ENCODE peak calls at places on chromosomes 13 and 19, in five cellular contexts. Q, S, U, H and D are unnamed samples.
A peak's percentile ranks its signal among the peaks of the same experiment; 100 is the strongest.

GRCh38 chr19:35346193-35347052 is 1.3 kb upstream of the FFAR1 start:
- DNase-seq in Q (no peak), S (peak; percentile 81), U (peak; percentile 29), H (peak; percentile 73), D (no peak)

GRCh38 chr19:4870025-4870700 is 2.7 kb upstream of the PLIN3 start:
- DNase-seq in Q (peak; percentile 94), S (peak; percentile 69), U (peak; percentile 59), H (no peak), D (peak; percentile 77)

GRCh38 chr13:51111174-51111573 is at the start of gene C13orf42:
- DNase-seq in Q (no peak), S (no peak), U (no peak), H (no peak), D (no peak)

GRCh38 chr19:16599655-16600346 is 27.6 kb upstream of the SLC35E1 start:
- DNase-seq in Q (no peak), S (no peak), U (no peak), H (no peak), D (no peak)

GRCh38 chr19:49151339-49152217 is 3.6 kb downstream of the HRC start:
- DNase-seq in Q (no peak), S (peak; percentile 96), U (peak; percentile 59), H (no peak), D (no peak)

GRCh38 chr13:33218020-33218419 is 67.5 kb downstream of the STARD13 start:
- DNase-seq in Q (peak; percentile 73), S (no peak), U (no peak), H (no peak), D (no peak)

GRCh38 chr19:55605637-55606470 is at the start of gene ZNF865:
- DNase-seq in Q (peak; percentile 81), S (peak; percentile 85), U (peak; percentile 85), H (peak; percentile 78), D (no peak)

GRCh38 chr13:113621046-113621445 is 36.5 kb downstream of the TFDP1 start:
- DNase-seq in Q (no peak), S (no peak), U (peak; percentile 7), H (no peak), D (no peak)

GRCh38 chr13:111187879-111188643 is 73.0 kb downstream of the ARHGEF7 start:
- DNase-seq in Q (no peak), S (no peak), U (no peak), H (no peak), D (no peak)

GRCh38 chr13:98307392-98307743 is 130.3 kb upstream of the RNF113B start:
- DNase-seq in Q (no peak), S (no peak), U (no peak), H (no peak), D (no peak)

GRCh38 chr19:46132508-46133100 is 8.1 kb upstream of the IGFL3 start:
- DNase-seq in Q (no peak), S (no peak), U (no peak), H (no peak), D (no peak)

GRCh38 chr19:54436031-54436523 is 12.9 kb upstream of the LENG8 start:
- DNase-seq in Q (no peak), S (peak; percentile 43), U (no peak), H (no peak), D (no peak)
- TF ChIP-seq CTCF in Q (no peak), S (no peak), U (no peak), H (no peak), D (no peak)

DNA sequence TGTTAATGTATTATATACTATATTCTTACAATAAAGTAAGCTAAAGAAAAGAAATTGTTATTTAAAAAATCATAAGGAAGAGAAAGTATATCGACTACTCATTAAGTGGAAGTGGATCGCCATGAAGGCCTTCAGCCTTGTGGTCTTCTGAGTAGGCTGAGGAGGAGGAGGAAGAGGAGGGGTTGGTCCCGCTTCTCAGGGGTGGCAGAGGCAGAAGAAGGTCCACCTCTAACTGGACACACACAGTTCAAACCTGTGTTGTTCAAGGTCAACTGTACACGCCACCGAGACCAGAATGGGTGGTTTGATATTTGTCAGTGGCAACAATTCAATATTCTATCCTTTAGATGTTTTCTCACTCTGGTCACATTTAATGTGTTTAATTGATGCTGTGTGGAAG is 67.2 kb downstream of the ALOX5AP start:
- DNase-seq in Q (no peak), S (no peak), U (no peak), H (no peak), D (no peak)
- H3K4me3 ChIP-seq in Q (no peak overlapping the region), S (no peak overlapping the region), U (no peak overlapping the region), H (no peak overlapping the region), D (no peak overlapping the region)

DNA sequence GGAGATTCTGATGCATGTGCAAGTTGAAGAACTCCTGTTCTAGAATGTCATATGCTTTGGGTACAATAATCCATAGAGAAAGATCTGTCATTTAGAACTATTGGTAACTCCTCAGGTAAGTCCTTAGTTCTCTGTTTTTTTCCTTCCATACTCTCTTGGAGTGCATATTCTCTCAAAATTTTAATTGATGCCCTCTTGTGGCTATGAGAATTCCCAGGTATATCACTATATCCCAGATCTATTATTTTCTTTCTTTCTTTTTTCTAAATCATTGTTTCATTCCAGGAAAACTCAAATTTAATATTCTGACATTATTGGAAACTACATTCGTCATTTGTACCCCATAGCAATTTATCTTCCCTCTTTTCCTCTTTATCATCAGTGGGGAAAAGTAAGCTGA is 485.4 kb downstream of the KLF5 start:
- DNase-seq in Q (no peak), S (no peak), U (no peak), H (no peak), D (no peak)
- TF ChIP-seq CTCF in Q (peak; percentile 9), S (no peak), U (no peak), H (no peak), D (no peak)

GRCh38 chr19:10552596-10553053 is 8.9 kb downstream of the ATG4D start:
- DNase-seq in Q (no peak), S (no peak), U (no peak), H (no peak), D (no peak)
- H3K4me3 ChIP-seq in Q (no peak overlapping the region), S (no peak overlapping the region), U (no peak overlapping the region), H (no peak overlapping the region), D (no peak overlapping the region)

GRCh38 chr13:27971776-27972618 is 2.9 kb upstream of the CDX2 start:
- DNase-seq in Q (no peak), S (no peak), U (no peak), H (no peak), D (no peak)
- TF ChIP-seq CTCF in Q (no peak), S (no peak), U (no peak), H (no peak), D (no peak)

DNA sequence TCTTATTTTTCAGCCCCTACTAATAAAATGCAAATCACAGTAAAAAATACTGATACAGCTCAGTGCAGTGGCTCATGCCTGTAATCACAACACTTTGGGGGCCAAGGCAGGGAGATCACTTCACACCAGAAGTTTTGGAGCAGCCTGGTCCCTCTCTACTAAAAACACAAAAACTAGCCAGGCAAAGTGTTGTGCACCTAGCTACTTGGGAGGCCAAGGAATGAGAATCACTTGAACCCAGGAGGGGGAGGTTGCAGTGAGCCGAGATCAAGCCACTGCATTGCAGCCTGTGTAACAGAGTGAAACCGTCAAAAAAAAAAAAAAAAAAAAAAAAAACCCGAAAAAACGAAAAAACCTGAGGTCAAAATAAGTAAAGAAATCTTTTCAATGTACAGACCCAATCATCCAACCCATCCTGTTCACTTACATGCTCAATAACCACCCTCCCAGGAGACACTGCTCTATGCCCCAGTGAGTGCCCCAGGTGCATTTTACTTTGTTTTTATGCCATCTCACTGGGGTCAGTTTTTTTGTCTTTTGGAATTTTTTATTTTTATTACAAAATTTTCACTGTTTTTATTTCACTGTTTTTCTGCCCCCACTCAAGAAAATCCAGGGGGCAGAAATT is 107.1 kb downstream of the ZNF486 start:
- DNase-seq in Q (no peak), S (no peak), U (no peak), H (no peak), D (no peak)
- H3K4me3 ChIP-seq in Q (no peak overlapping the region), S (no peak overlapping the region), U (no peak overlapping the region), H (no peak overlapping the region), D (no peak overlapping the region)

DNA sequence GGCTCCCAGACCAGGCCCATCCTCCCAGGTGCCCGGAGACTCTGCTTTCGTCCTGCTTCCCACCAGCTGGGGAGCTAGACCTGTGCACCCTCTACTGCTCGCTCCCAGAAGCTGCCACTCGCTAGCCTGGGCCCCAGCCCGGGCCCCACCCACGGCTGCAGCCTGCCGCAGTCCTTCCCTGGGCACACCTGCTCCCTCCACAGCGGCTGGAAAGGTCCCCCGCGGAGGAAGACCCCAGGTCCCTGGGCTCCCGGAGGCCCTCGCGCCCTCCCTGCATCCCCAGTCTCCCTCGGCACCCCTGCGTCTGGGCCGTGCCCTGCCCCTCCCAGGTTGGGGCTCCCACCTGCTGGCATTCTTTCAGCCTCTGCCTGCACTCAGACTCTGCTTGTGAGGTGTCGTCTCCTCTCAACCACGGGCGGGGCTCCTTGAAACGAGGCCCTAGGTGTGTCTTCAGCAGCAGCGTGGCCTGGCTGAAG is 27.8 kb downstream of the DOT1L start:
- DNase-seq in Q (no peak), S (no peak), U (no peak), H (no peak), D (no peak)
- TF ChIP-seq CTCF in Q (no peak), S (no peak), U (no peak), H (no peak), D (no peak)

GRCh38 chr19:39842693-39843435 is 3.3 kb downstream of the FBL start:
- DNase-seq in Q (no peak), S (no peak), U (no peak), H (no peak), D (no peak)

GRCh38 chr19:39846176-39846677 is at the start of gene FBL:
- DNase-seq in Q (peak; percentile 87), S (peak; percentile 97), U (peak; percentile 98), H (peak; percentile 99), D (peak; percentile 46)

GRCh38 chr19:39845621-39846175 is 481 bp downstream of the FBL start:
- DNase-seq in Q (peak; percentile 15), S (no peak), U (no peak), H (no peak), D (no peak)

GRCh38 chr19:39845172-39845571 is 1.0 kb downstream of the FBL start:
- DNase-seq in Q (no peak), S (no peak), U (no peak), H (no peak), D (no peak)

DNA sequence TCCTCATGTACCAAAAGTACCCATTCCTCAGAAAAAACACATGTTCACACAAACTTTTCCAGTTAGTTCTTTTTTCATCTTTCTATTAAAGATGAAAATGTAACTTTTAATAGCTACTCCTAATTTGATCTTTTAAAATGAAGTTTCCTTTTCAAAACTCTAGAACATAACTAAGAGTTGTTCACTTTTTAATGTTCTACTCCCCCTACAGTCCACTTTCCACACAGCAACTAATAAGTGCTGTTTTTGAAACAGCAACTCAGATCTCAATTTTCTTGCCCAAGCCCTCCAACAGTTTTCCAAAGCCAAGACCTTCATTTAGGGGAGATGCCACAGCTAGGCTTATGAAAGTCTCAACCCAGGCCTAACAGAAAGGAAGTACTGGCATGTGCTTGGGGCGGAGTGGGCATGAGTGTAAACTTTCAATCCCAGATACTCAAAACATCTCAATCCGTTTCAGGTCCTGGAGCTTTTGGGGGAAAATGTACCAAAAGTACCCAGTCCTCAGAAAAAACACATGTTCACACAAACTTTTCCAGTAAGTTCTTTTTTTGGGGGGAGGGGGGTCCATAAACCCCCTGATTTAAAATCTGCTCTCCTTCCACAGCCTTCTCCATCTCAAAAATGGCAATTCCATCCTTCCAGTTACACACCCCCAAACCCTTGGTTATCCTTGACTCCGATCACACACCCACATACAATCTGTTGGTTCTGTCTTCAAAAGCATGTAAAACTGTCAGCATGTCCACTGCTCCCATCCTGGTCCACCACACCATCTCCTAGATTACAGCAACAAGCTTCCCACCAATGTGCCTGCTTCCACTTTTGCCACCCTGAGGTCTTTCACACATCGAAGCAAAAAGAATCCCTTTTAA is 2.0 kb downstream of the FBL start:
- DNase-seq in Q (peak; percentile 60), S (no peak), U (no peak), H (no peak), D (no peak)
- H3K4me3 ChIP-seq in Q (peak overlapping the region; percentile 13), S (no peak overlapping the region), U (no peak overlapping the region), H (no peak overlapping the region), D (no peak overlapping the region)